ENCODE peak calls at places on chromosomes 5 and 9, in ten cellular contexts. X is upper lobe of left lung; E is H1; H is PC-9; S is naive thymus-derived CD4-positive, alpha-beta T cell; Y is CD8-positive, alpha-beta T cell; F is upper lobe of right lung; Z is heart left ventricle; K is HepG2; B is cardiac muscle cell. D is an unnamed sample. For H3K4me1, the result is how much of the 10 kb centered on the place peaks cover.

GRCh38 chr5:24110019-24110615 is 534.7 kb downstream of the CDH10 start:
- DNase-seq in X (no peak), E (no peak), H (no peak), S (no peak), Y (no peak), F (no peak), Z (no peak), K (peak), B (peak), D (no peak)

GRCh38 chr5:74612059-74612458 is 28.5 kb downstream of the ENC1 start:
- DNase-seq in X (no peak), E (no peak), H (no peak), S (no peak), Y (no peak), F (no peak), Z (no peak), K (no peak), B (no peak), D (no peak)

GRCh38 chr5:147751156-147751830 is 31.2 kb downstream of the JAKMIP2 start:
- DNase-seq in X (no peak), E (no peak), H (no peak), S (no peak), Y (no peak), F (no peak), Z (no peak), K (no peak), B (no peak), D (no peak)

GRCh38 chr5:124602925-124603650 is 143.4 kb downstream of the ZNF608 start:
- DNase-seq in X (no peak), E (no peak), H (no peak), S (no peak), Y (no peak), F (no peak), Z (no peak), K (no peak), B (no peak), D (no peak)

GRCh38 chr5:144390133-144390532 is 219.5 kb downstream of the KCTD16 start:
- DNase-seq in X (no peak), E (no peak), H (no peak), S (no peak), Y (no peak), F (no peak), Z (no peak), K (peak), B (no peak), D (no peak)

GRCh38 chr5:134255418-134256150 is 29.7 kb upstream of the PPP2CA start:
- DNase-seq in X (no peak), E (no peak), H (no peak), S (no peak), Y (no peak), F (no peak), Z (no peak), K (no peak), B (no peak), D (no peak)

GRCh38 chr5:161266954-161267353 is 279.6 kb downstream of the GABRB2 start:
- DNase-seq in X (no peak), E (no peak), H (no peak), S (no peak), Y (no peak), F (no peak), Z (no peak), K (no peak), B (no peak), D (no peak)

GRCh38 chr9:86487222-86487841 is 133.1 kb upstream of the TUT7 start:
- DNase-seq in X (no peak), E (no peak), H (peak), S (peak), Y (no peak), F (no peak), Z (no peak), K (peak), B (peak), D (no peak)

GRCh38 chr5:30994926-30995325 is 198.6 kb upstream of the CDH6 start:
- DNase-seq in X (no peak), E (no peak), H (no peak), S (no peak), Y (no peak), F (no peak), Z (no peak), K (no peak), B (no peak), D (no peak)

GRCh38 chr9:13942695-13943094 is 371.2 kb downstream of the NFIB start:
- DNase-seq in X (no peak), E (no peak), H (peak), S (no peak), Y (no peak), F (no peak), Z (no peak), K (no peak), B (no peak), D (no peak)

GRCh38 chr5:39262981-39263380 is 43.6 kb upstream of the FYB1 start:
- DNase-seq in X (no peak), E (no peak), H (no peak), S (no peak), Y (no peak), F (no peak), Z (no peak), K (no peak), B (no peak), D (no peak)

GRCh38 chr9:106675780-106676179 is 187.2 kb upstream of the ZNF462 start:
- DNase-seq in X (no peak), E (no peak), H (no peak), S (no peak), Y (no peak), F (no peak), Z (peak), K (no peak), B (no peak), D (no peak)

GRCh38 chr5:133936611-133937015 is 31.8 kb downstream of the C5orf15 start:
- DNase-seq in X (no peak), E (no peak), H (no peak), S (no peak), Y (no peak), F (no peak), Z (no peak), K (no peak), B (no peak), D (no peak)

GRCh38 chr9:134669556-134669955 is 28.0 kb downstream of the COL5A1 start:
- DNase-seq in X (no peak), E (no peak), H (no peak), S (no peak), Y (no peak), F (no peak), Z (no peak), K (no peak), B (no peak), D (no peak)

GRCh38 chr5:120446896-120447295 is 17.2 kb upstream of the PRR16 start:
- DNase-seq in X (no peak), E (no peak), H (no peak), S (no peak), Y (no peak), F (no peak), Z (no peak), K (no peak), B (no peak), D (no peak)

GRCh38 chr9:117963493-117963892 is 259.3 kb downstream of the TLR4 start:
- DNase-seq in X (no peak), E (no peak), H (no peak), S (no peak), Y (no peak), F (no peak), Z (no peak), K (no peak), B (no peak), D (no peak)

GRCh38 chr5:155554500-155554899 is 540.9 kb downstream of the KIF4B start:
- DNase-seq in X (no peak), E (no peak), H (no peak), S (no peak), Y (no peak), F (no peak), Z (no peak), K (no peak), B (no peak), D (no peak)

GRCh38 chr9:9791621-9792020 is 821.2 kb downstream of the PTPRD start:
- DNase-seq in X (no peak), E (no peak), H (no peak), S (no peak), Y (no peak), F (no peak), Z (no peak), K (no peak), B (peak), D (no peak)

GRCh38 chr5:24208540-24209141 is 436.1 kb downstream of the CDH10 start:
- DNase-seq in X (no peak), E (peak), H (no peak), S (no peak), Y (no peak), F (no peak), Z (no peak), K (no peak), B (no peak), D (no peak)

GRCh38 chr5:56327810-56328209 is 94.7 kb upstream of the ANKRD55 start:
- DNase-seq in X (no peak), E (no peak), H (no peak), S (peak), Y (peak), F (no peak), Z (no peak), K (no peak), B (peak), D (no peak)

GRCh38 chr5:144315994-144316634 is 145.4 kb downstream of the KCTD16 start:
- DNase-seq in X (no peak), E (no peak), H (no peak), S (no peak), Y (no peak), F (no peak), Z (no peak), K (peak), B (no peak), D (no peak)

GRCh38 chr9:29063031-29063430 is 1489.8 kb upstream of the C9orf72 start:
- DNase-seq in X (no peak), E (no peak), H (no peak), S (no peak), Y (no peak), F (no peak), Z (no peak), K (no peak), B (no peak), D (no peak)

GRCh38 chr5:150637245-150638052 is 3.0 kb upstream of the SYNPO start:
- DNase-seq in X (no peak), E (no peak), H (peak), S (no peak), Y (no peak), F (no peak), Z (no peak), K (peak), B (peak), D (no peak)

GRCh38 chr5:107516452-107517184 is 154.1 kb downstream of the EFNA5 start:
- DNase-seq in X (no peak), E (no peak), H (no peak), S (no peak), Y (no peak), F (no peak), Z (no peak), K (no peak), B (no peak), D (no peak)

GRCh38 chr5:146461319-146461718 is 14.2 kb downstream of the TCERG1 start:
- DNase-seq in X (no peak), E (no peak), H (no peak), S (no peak), Y (no peak), F (no peak), Z (no peak), K (no peak), B (no peak), D (no peak)

GRCh38 chr5:39455645-39456044 is 30.9 kb upstream of the DAB2 start:
- DNase-seq in X (no peak), E (no peak), H (no peak), S (no peak), Y (no peak), F (no peak), Z (no peak), K (no peak), B (no peak), D (no peak)

GRCh38 chr5:11289208-11289607 is 528.2 kb upstream of the DAP start:
- DNase-seq in X (no peak), E (no peak), H (no peak), S (no peak), Y (no peak), F (no peak), Z (no peak), K (no peak), B (no peak), D (no peak)

GRCh38 chr5:36153727-36154126 is 1.8 kb downstream of the SKP2 start:
- DNase-seq in X (no peak), E (no peak), H (no peak), S (no peak), Y (no peak), F (no peak), Z (no peak), K (peak), B (no peak), D (no peak)
- H3K4me1 ChIP-seq in X (under half), E (under half), H (under half), S (under half), Y (under half), F (under half), Z (under half), K (half or more), B (under half), D (under half)

GRCh38 chr9:94061864-94062263 is 22.4 kb upstream of the PTPDC1 start:
- DNase-seq in X (no peak), E (no peak), H (no peak), S (no peak), Y (no peak), F (no peak), Z (no peak), K (no peak), B (no peak), D (no peak)
- H3K4me1 ChIP-seq in X (under half), E (under half), H (under half), S (under half), Y (under half), F (under half), Z (under half), K (under half), B (under half), D (under half)

GRCh38 chr9:129028192-129028966 is at the start of gene SH3GLB2:
- DNase-seq in X (peak), E (peak), H (peak), S (peak), Y (peak), F (peak), Z (peak), K (peak), B (peak), D (peak)
- H3K4me1 ChIP-seq in X (under half), E (under half), H (under half), S (under half), Y (under half), F (under half), Z (under half), K (under half), B (under half), D (under half)

DNA sequence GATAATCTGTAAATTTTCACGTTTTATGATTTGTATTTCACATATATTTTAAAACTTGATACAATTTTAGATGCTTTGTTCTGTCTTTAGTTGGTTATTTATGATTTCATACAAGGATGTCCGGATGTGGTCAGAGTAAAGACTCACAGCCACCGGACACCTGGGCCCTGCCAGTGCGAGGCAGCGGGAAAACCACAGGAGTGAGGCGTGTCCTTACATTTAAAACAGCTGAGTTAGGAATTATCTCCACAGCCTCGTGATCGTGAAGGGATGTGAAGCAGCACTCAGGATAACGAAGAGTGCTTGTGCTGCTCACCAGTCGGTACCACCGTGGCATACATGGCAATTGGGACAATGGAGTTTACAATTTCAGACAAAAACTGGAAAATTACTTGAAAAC is 14.0 kb downstream of the SNX18 start:
- DNase-seq in X (no peak), E (no peak), H (no peak), S (no peak), Y (no peak), F (no peak), Z (no peak), K (no peak), B (no peak), D (no peak)
- H3K4me1 ChIP-seq in X (under half), E (under half), H (under half), S (under half), Y (under half), F (half or more), Z (under half), K (under half), B (under half), D (under half)